ENCODE peak calls at places on chromosomes 16 and 17, in four cellular contexts. O is esophagus squamous epithelium; T is A673; Q is naive thymus-derived CD4-positive, alpha-beta T cell. X is an unnamed sample. For H3K4me1 and H3K9me3, the result is how much of the 10 kb centered on the place peaks cover.

GRCh38 chr16:10514369-10515055 is 65.9 kb downstream of the EMP2 start:
- DNase-seq in O (no peak), Q (no peak), T (peak), X (peak)

GRCh38 chr17:78357177-78357586 is 2.7 kb downstream of the SOCS3 start:
- DNase-seq in T (no peak), O (no peak), Q (peak), X (no peak)

GRCh38 chr16:15781650-15782049 is 75.2 kb downstream of the MYH11 start:
- DNase-seq in O (no peak), T (no peak), Q (no peak), X (no peak)

GRCh38 chr16:4460936-4461249 is 13.5 kb downstream of the NMRAL1 start:
- DNase-seq in Q (no peak), O (no peak), T (no peak), X (no peak)

GRCh38 chr16:86383488-86384262 is 126.7 kb upstream of the FOXF1 start:
- DNase-seq in T (no peak), O (no peak), Q (no peak), X (no peak)

GRCh38 chr17:74543406-74543805 is 2.5 kb downstream of the CD300C start:
- DNase-seq in Q (no peak), T (no peak), O (no peak), X (no peak)

GRCh38 chr16:29837833-29838232 is 17.6 kb downstream of the MVP start:
- DNase-seq in Q (no peak), T (no peak), O (no peak), X (no peak)

GRCh38 chr17:3796110-3796821 is 4.7 kb downstream of the ITGAE start:
- DNase-seq in O (no peak), Q (peak), T (no peak), X (peak)

GRCh38 chr16:918068-918467 is 52.7 kb downstream of the LMF1 start:
- DNase-seq in O (no peak), Q (no peak), T (no peak), X (no peak)

GRCh38 chr16:67504190-67505021 is 21.1 kb upstream of the AGRP start:
- DNase-seq in T (no peak), O (no peak), Q (peak), X (peak)

GRCh38 chr17:78766225-78766624 is 15.8 kb downstream of the CYTH1 start:
- DNase-seq in T (no peak), O (no peak), Q (no peak), X (no peak)

GRCh38 chr17:62216847-62217246 is 151.8 kb upstream of the MED13 start:
- DNase-seq in T (no peak), O (no peak), Q (no peak), X (no peak)

GRCh38 chr16:69318177-69318910 is 7.2 kb downstream of the VPS4A start:
- DNase-seq in Q (no peak), O (no peak), T (no peak), X (no peak)

GRCh38 chr17:3773511-3773910 is 27.5 kb downstream of the ITGAE start:
- DNase-seq in O (no peak), Q (no peak), T (no peak), X (no peak)

GRCh38 chr17:29617481-29618271 is 5.0 kb downstream of the CORO6 start:
- DNase-seq in T (no peak), O (no peak), Q (peak), X (peak)

GRCh38 chr17:49552070-49552751 is 23.5 kb upstream of the NXPH3 start:
- DNase-seq in O (no peak), Q (no peak), T (no peak), X (no peak)

GRCh38 chr16:27465483-27465879 is 63.5 kb downstream of the IL21R start:
- DNase-seq in O (no peak), T (no peak), Q (no peak), X (no peak)

GRCh38 chr16:73878616-73879015 is 418.0 kb upstream of the PSMD7 start:
- DNase-seq in Q (no peak), O (no peak), T (peak), X (no peak)

GRCh38 chr16:55703003-55704001 is 47.5 kb downstream of the SLC6A2 start:
- DNase-seq in Q (no peak), O (no peak), T (peak), X (peak)

DNA sequence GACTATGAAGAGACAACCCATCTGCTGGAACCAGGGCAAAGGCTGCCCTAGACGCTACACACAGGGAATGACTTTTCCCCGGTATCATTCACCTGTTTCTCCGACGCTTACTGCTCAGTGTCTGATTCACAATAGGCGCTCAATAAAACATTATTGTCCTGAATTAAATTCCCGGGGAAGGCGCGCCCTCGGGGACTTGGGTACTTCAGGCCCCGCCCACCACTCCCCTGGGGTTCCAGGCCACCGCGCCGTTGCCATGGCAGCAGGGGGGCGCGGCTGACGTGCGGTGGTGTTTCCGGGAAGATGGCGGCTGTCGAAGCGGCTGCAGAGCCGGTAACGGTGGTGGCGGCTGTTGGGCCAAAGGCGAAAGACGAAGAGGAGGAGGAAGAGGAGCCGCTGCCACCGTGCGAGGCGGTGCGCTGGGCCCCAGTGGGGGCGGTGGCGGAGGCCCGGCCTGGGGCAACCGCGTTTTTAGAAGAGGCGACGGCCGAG is at the start of gene RUNDC1:
- DNase-seq in T (peak), Q (peak), O (peak), X (peak)
- H3K4me1 ChIP-seq in T (under half), Q (under half), O (under half), X (under half)

DNA sequence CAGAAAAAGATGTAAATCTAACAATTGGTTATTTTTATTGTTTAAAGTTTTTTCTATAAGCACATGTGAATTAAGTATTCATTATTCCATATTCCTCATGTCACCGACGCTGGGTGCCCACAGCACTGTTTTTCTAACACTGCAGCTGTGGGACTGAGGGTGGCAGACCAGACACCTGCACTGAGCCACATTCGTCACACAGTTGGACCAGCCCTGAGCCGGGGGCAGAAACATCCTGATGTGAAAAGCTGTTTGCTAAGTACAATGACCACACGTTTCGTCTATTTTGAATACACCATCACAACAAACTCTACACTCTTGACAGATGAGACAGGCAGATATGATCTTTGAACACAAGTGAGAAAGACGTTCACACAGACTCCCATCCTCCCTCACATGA is 749.5 kb downstream of the KCNJ18 start:
- DNase-seq in O (no peak), Q (no peak), T (no peak), X (no peak)
- H3K9me3 ChIP-seq in O (under half), Q (under half), T (under half), X (under half)

DNA sequence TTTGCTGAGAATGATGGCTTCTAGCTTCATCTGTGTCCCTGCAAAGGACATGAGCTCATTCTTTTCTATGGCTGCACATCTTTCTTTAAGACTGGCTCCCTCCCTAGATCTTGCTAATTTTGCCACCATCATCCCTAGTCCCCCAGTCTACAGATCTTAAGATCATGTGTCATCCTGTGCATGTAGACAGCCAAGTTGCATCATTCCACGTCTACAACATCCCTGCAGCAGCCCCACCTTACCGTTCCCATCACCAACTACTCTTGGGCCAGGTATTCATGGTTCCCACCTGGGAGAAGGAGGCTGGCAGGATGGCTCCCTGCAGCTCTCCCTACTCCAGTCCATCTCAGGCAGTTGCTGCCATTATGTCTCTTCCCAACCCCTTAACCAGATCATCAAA is 12.3 kb downstream of the CPPED1 start:
- DNase-seq in T (no peak), O (no peak), Q (no peak), X (no peak)
- H3K4me1 ChIP-seq in T (under half), O (under half), Q (under half), X (under half)

GRCh38 chr17:82943751-82944150 is 103.9 kb upstream of the ZNF750 start:
- DNase-seq in Q (no peak), O (no peak), T (no peak), X (no peak)

GRCh38 chr17:82947051-82947991 is 107.5 kb upstream of the ZNF750 start:
- DNase-seq in Q (no peak), O (no peak), T (no peak), X (no peak)

GRCh38 chr17:82948081-82948511 is 108.3 kb upstream of the ZNF750 start:
- DNase-seq in Q (no peak), O (no peak), T (no peak), X (no peak)

GRCh38 chr17:82944990-82945389 is 105.2 kb upstream of the ZNF750 start:
- DNase-seq in O (no peak), T (no peak), Q (no peak), X (no peak)

GRCh38 chr17:82946081-82946480 is 106.3 kb upstream of the ZNF750 start:
- DNase-seq in O (no peak), Q (no peak), T (no peak), X (no peak)
- H3K9me3 ChIP-seq in O (half or more), Q (under half), T (under half), X (under half)

DNA sequence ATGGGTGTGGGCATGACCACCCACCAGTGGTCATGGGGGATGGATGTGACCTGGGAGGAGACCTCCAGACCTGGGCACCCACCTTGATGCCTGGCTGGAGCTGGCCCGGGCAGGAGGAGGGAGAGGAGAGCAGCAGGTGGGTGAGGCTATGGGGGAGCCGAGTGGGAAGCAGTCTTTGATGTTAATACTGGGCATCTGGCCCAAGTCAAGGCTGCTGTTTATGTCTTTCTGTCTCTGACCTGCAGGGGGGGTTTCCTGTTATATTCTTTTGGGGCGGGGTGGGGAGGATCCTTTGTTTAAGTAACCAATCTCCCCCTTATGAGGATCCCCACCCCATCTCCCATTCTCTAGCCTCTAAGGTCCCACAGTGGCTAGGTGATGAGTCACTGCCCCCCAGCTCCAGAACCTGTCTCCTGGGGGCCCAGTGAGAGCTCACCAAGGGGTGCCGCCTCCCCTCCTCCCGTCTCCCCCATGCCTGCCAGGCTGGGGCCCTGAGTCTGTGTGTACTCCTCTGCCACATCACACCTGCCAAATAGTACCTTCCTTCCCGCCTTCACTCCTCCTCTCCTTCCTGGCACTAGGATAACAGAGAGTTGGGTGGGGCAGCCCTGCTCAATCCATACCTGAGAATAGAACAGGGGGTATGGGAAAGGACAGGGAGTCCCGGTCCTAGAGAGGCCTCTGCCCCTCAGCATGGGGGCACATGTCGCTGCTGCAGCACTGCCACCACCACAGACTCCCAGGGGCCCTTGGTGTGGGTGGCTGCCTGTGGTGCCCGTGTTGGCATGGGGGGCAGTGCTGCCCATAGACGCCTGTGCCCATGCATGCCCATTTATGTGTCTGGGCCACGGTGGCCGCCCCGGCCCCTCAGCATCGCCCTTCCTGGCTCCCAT is 7.2 kb downstream of the THRA start:
- DNase-seq in O (no peak), T (peak), Q (no peak), X (peak)
- H3K4me1 ChIP-seq in O (half or more), T (under half), Q (under half), X (half or more)

GRCh38 chr16:54326266-54326662 is 39.7 kb upstream of the IRX3 start:
- DNase-seq in T (no peak), Q (no peak), O (no peak), X (no peak)
- H3K9me3 ChIP-seq in T (under half), Q (under half), O (under half), X (under half)

DNA sequence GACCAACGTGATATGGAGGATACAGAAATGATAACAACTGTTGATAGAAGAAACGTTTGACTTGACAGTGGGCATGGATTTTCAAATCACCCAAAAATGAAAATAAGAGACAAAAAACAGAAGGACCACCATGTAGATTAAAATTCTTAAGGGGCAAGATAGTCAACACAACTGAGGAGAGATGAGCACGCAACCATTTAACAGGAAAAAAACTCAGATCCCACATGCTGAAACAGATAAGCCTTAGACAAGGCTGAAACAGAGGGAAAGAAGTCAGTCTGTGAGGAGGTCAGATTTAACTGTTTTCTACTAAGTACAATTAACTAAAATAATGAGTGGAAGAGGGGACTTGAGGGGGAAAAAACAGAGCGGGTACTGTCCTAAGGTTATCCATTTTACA is 21.2 kb downstream of the RNF43 start:
- DNase-seq in T (no peak), O (no peak), Q (no peak), X (no peak)
- H3K4me1 ChIP-seq in T (under half), O (half or more), Q (under half), X (under half)

X was measured in CD4-positive, alpha-beta memory T cell.